ENCODE peak calls at places on chromosomes 16 and 17, in six cellular contexts. M, A, Y, D, C and L are unnamed samples.

GRCh38 chr17:58808609-58809563 is 53.2 kb downstream of the PPM1E start:
- DNase-seq in M (no peak), A (no peak), Y (no peak), D (no peak), C (no peak), L (no peak)

GRCh38 chr16:47481698-47482374 is 20.7 kb downstream of the PHKB start:
- DNase-seq in M (no peak), A (no peak), Y (no peak), D (no peak), C (no peak), L (no peak)

GRCh38 chr16:77918792-77919707 is 103.3 kb upstream of the CLEC3A start:
- DNase-seq in M (peak; percentile 78), A (no peak), Y (no peak), D (no peak), C (peak; percentile 20), L (no peak)

GRCh38 chr17:74386397-74386796 is 19.1 kb downstream of the GPR142 start:
- DNase-seq in M (peak; percentile 10), A (no peak), Y (no peak), D (no peak), C (no peak), L (no peak)

GRCh38 chr17:60315650-60316049 is 76.3 kb downstream of the USP32 start:
- DNase-seq in M (no peak), A (no peak), Y (no peak), D (no peak), C (no peak), L (no peak)

GRCh38 chr16:88458039-88458772 is 5.1 kb downstream of the ZFPM1 start:
- DNase-seq in M (no peak), A (no peak), Y (no peak), D (no peak), C (no peak), L (no peak)

GRCh38 chr16:74026373-74027281 is 270.0 kb upstream of the PSMD7 start:
- DNase-seq in M (no peak), A (no peak), Y (no peak), D (no peak), C (no peak), L (no peak)

GRCh38 chr17:59666235-59666634 is 41.0 kb downstream of the PTRH2 start:
- DNase-seq in M (no peak), A (no peak), Y (no peak), D (no peak), C (no peak), L (no peak)

GRCh38 chr17:67718325-67718941 is 697 bp downstream of the NOL11 start:
- DNase-seq in M (peak; percentile 18), A (no peak), Y (no peak), D (no peak), C (no peak), L (no peak)

GRCh38 chr17:12584727-12585126 is 81.0 kb upstream of the MYOCD start:
- DNase-seq in M (no peak), A (no peak), Y (no peak), D (no peak), C (no peak), L (no peak)

GRCh38 chr17:78675836-78676235 is 98.6 kb upstream of the DNAH17 start:
- DNase-seq in M (no peak), A (no peak), Y (no peak), D (no peak), C (no peak), L (no peak)

GRCh38 chr17:44904001-44904984 is 5.0 kb upstream of the EFTUD2 start:
- DNase-seq in M (no peak), A (no peak), Y (peak; percentile 52), D (no peak), C (no peak), L (no peak)

GRCh38 chr16:51151951-51152663 is 1.0 kb upstream of the SALL1 start:
- DNase-seq in M (peak; percentile 82), A (peak; percentile 78), Y (peak; percentile 63), D (no peak), C (peak; percentile 95), L (peak; percentile 70)

GRCh38 chr17:45346255-45347015 is 29.6 kb upstream of the MAP3K14 start:
- DNase-seq in M (peak; percentile 96), A (no peak), Y (no peak), D (no peak), C (no peak), L (no peak)

GRCh38 chr17:70021726-70022125 is 53.3 kb upstream of the KCNJ16 start:
- DNase-seq in M (peak; percentile 17), A (no peak), Y (no peak), D (no peak), C (peak; percentile 7), L (no peak)

GRCh38 chr17:81866440-81867122 is 4.6 kb downstream of the ARHGDIA start:
- DNase-seq in M (peak; percentile 27), A (no peak), Y (no peak), D (no peak), C (no peak), L (no peak)

GRCh38 chr17:69870751-69871199 is 204.2 kb upstream of the KCNJ16 start:
- DNase-seq in M (peak; percentile 75), A (peak; percentile 66), Y (no peak), D (no peak), C (peak; percentile 48), L (peak; percentile 10)

GRCh38 chr16:89367538-89368059 is 122.8 kb downstream of the ANKRD11 start:
- DNase-seq in M (no peak), A (no peak), Y (no peak), D (no peak), C (no peak), L (no peak)

GRCh38 chr16:10250137-10250850 is 68.1 kb upstream of the GRIN2A start:
- DNase-seq in M (no peak), A (no peak), Y (no peak), D (no peak), C (no peak), L (no peak)

GRCh38 chr17:38667099-38667786 is 7.5 kb downstream of the EPOP start:
- DNase-seq in M (peak; percentile 75), A (peak; percentile 42), Y (no peak), D (no peak), C (peak; percentile 85), L (peak; percentile 5)

GRCh38 chr16:51766739-51767138 is 615.7 kb upstream of the SALL1 start:
- DNase-seq in M (no peak), A (no peak), Y (no peak), D (no peak), C (no peak), L (no peak)

GRCh38 chr16:23339781-23340180 is 37.7 kb downstream of the SCNN1B start:
- DNase-seq in M (no peak), A (no peak), Y (no peak), D (no peak), C (no peak), L (no peak)

GRCh38 chr16:66287416-66287815 is 79.1 kb upstream of the CDH5 start:
- DNase-seq in M (no peak), A (no peak), Y (no peak), D (no peak), C (no peak), L (no peak)

GRCh38 chr16:50402298-50402895 is 33.6 kb upstream of the BRD7 start:
- DNase-seq in M (no peak), A (no peak), Y (no peak), D (no peak), C (no peak), L (no peak)

GRCh38 chr16:15494231-15494630 is 59.8 kb downstream of the BMERB1 start:
- DNase-seq in M (peak; percentile 61), A (no peak), Y (no peak), D (no peak), C (no peak), L (no peak)

GRCh38 chr17:9291912-9292562 is 270.7 kb downstream of the NTN1 start:
- DNase-seq in M (peak; percentile 34), A (peak; percentile 8), Y (peak; percentile 82), D (peak; percentile 32), C (peak; percentile 45), L (no peak)

GRCh38 chr16:10949424-10949970 is 5.1 kb downstream of the CLEC16A start:
- DNase-seq in M (peak; percentile 27), A (no peak), Y (no peak), D (no peak), C (no peak), L (no peak)

GRCh38 chr17:48530887-48531272 is at the start of gene HOXB1:
- DNase-seq in M (no peak), A (no peak), Y (no peak), D (no peak), C (no peak), L (no peak)

GRCh38 chr17:3738562-3739295 is 15.0 kb downstream of the HASPIN start:
- DNase-seq in M (no peak), A (no peak), Y (no peak), D (no peak), C (peak; percentile 12), L (no peak)

GRCh38 chr16:8866118-8866883 is 2.5 kb downstream of the CARHSP1 start:
- DNase-seq in M (peak; percentile 48), A (no peak), Y (no peak), D (no peak), C (peak; percentile 85), L (no peak)

GRCh38 chr17:39926135-39926587 is 1.2 kb downstream of the ORMDL3 start:
- DNase-seq in M (no peak), A (no peak), Y (no peak), D (no peak), C (peak; percentile 18), L (no peak)
- H3K4me3 ChIP-seq in M (peak overlapping the region; percentile 81), A (peak overlapping the region; percentile 83), Y (peak overlapping the region; percentile 88), D (peak overlapping the region; percentile 76), C (peak overlapping the region; percentile 94), L (peak overlapping the region; percentile 94)

GRCh38 chr17:21288581-21289017 is 4.1 kb downstream of the MAP2K3 start:
- DNase-seq in M (no peak), A (no peak), Y (no peak), D (no peak), C (no peak), L (no peak)
- TF ChIP-seq CTCF in M (no peak), A (no peak), Y (no peak), D (no peak), C (no peak), L (no peak)

DNA sequence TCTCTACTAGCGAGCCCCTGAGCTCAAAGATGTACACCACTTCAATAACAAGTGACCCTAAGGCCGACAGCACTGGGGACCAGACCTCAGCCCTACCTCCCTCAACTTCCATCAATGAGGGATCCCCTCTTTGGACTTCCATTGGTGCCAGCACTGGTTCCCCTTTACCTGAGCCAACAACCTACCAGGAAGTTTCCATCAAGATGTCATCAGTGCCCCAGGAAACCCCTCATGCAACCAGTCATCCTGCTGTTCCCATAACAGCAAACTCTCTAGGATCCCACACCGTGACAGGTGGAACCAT is 734 bp downstream of the SPN start:
- DNase-seq in M (no peak), A (no peak), Y (no peak), D (no peak), C (no peak), L (no peak)
- H3K4me3 ChIP-seq in M (no peak overlapping the region), A (no peak overlapping the region), Y (no peak overlapping the region), D (peak overlapping the region; percentile 32), C (no peak overlapping the region), L (no peak overlapping the region)

DNA sequence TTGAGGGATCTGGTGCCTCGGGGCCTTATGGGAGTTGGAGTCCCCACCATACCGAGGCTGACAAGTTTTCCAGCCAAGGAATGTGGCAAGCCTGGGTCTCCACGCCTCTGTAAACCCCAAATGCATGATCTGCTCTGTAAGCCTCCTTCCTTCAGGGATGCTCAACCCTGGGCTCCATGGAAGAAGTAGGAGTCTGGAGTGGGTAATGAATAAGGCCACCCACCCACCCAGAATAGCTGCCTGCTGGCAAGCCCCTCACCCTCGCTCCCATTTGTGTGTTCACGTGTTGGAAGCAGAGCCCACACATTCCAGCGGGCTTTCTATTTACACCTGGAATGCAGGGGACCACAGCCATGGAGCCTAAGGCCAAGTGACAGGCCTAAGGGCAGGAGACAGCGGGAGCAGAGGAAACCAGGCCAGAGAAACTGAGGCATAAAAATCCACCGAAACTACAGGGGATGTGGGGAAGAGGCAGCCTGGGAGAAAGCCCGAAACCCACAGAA is 4.4 kb downstream of the DLG4 start:
- DNase-seq in M (no peak), A (no peak), Y (no peak), D (no peak), C (no peak), L (peak; percentile 70)
- TF ChIP-seq CTCF in M (no peak), A (no peak), Y (no peak), D (no peak), C (no peak), L (no peak)